ENCODE peak calls at places on chromosome 22, in four cellular contexts. B is ovary, V is tibial nerve, N is lower leg skin. R is an unnamed sample.

GRCh38 chr22:22767876-22768602 is 119.6 kb upstream of the IGLL5 start:
- DNase-seq in V (no peak), B (no peak), N (no peak), R (no peak)

GRCh38 chr22:41526802-41527799 is 17.2 kb downstream of the POLR3H start:
- DNase-seq in V (no peak), N (no peak), B (no peak), R (no peak)

GRCh38 chr22:32020117-32020516 is 22.9 kb upstream of the SLC5A1 start:
- DNase-seq in B (no peak), N (no peak), V (no peak), R (no peak)

GRCh38 chr22:25998118-25998775 is 171.0 kb upstream of the SEZ6L start:
- DNase-seq in B (no peak), V (no peak), N (no peak), R (no peak)

GRCh38 chr22:48358886-48359612 is 1468.6 kb downstream of the BRD1 start:
- DNase-seq in V (no peak), B (no peak), N (no peak), R (no peak)

GRCh38 chr22:45240137-45240809 is 421 bp downstream of the KIAA0930 start:
- DNase-seq in N (no peak), V (no peak), B (no peak), R (peak; percentile 45)

GRCh38 chr22:42928969-42929837 is 72.1 kb upstream of the ARFGAP3 start:
- DNase-seq in B (no peak), N (peak; percentile 83), V (peak; percentile 75), R (no peak)

GRCh38 chr22:48647606-48648515 is 1179.8 kb downstream of the BRD1 start:
- DNase-seq in V (no peak), B (no peak), N (no peak), R (no peak)

GRCh38 chr22:49481651-49482399 is 345.8 kb downstream of the BRD1 start:
- DNase-seq in V (no peak), N (no peak), B (no peak), R (peak; percentile 35)

GRCh38 chr22:25497269-25497668 is 67.2 kb upstream of the GRK3 start:
- DNase-seq in B (no peak), N (no peak), V (no peak), R (no peak)

GRCh38 chr22:33119044-33119443 is 60.9 kb upstream of the SYN3 start:
- DNase-seq in N (no peak), V (no peak), B (no peak), R (no peak)

GRCh38 chr22:47553436-47553835 is 791.0 kb downstream of the TBC1D22A start:
- DNase-seq in B (no peak), V (no peak), N (no peak), R (no peak)

DNA sequence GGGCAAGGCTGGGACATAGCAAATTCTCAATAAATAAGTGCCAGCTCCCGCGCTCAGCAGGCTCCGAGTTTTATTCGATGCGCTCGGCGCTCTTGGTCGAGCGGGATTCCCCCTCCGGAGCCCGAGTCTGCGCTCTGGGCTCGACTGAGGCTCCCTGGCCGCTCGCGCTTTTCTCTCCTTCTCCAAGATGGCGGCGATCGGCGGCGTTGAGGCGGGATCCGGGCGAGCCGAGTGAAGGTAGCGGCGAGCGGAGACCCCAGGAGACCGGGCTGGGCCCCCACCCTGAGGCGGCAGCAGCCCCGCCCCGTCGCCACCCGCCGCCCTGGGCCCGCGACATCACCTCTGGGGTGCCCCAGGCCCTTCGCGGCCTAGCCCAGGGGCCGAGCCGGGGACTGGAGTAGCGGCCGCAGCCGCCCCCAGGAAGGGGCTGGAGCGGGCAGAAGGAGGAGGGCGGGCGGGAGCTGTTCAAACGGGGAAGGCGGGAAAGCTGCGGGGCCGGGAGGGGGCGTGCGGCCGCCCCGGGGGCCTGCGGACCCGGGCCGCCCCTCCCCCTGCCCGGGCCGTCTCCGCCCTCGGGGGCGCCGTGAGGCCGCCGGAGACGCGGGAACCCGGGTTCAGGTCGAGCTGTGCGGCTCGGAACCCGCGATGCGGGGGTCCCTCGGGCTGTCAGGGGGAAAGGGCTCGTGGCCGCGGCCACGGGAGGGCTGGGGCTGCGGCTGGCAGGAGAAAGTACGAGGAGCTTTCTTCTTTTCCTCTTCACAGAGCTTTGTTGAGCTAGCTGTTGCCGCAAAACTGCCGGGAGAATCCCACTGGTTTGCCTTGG is at the start of gene HMGXB4:
- DNase-seq in N (peak; percentile 79), V (peak; percentile 70), B (peak; percentile 83), R (peak; percentile 72)
- TF ChIP-seq POLR2A in N (no peak), V (peak; percentile 22), B (no peak), R (peak; percentile 43)

DNA sequence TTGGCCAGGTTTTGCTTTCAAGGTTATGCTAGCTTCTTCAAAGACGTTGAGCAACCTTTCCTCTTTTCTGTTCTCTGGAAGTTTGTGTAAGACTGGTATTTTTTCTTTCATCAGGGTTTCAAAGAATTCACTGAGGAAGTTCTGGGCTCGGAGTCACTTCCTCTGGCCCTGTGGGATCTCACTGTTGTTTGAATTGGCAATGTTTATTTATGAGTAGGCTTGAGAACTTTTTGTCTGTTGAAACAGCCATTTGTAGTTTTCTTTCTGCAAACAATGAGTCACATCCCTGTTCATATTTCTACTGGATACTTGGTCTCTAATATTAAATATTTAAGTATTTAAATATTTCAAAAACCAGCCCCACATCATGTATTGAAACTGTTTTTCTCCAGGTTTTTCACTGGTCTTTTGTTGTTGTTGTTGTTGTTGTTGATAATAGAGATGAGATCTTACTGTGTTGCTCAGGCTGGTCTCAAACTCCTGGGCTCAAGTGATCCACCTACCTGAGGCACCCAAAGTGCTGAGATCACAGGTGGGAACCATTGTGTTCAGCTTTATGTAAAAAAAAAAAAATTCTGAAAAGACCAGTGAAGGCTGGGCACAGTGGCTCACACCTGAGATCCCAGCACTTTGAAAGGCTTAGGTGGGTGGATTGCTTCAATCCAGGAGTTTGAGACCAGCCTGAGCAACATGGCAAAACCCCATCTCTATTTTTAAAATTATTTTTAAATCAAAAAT is 26.9 kb downstream of the SUSD2 start:
- DNase-seq in V (peak; percentile 80), B (peak; percentile 36), N (peak; percentile 62), R (peak; percentile 42)
- TF ChIP-seq POLR2A in V (no peak), B (no peak), N (no peak), R (no peak)

GRCh38 chr22:50508897-50509296 is 873 bp downstream of the NCAPH2 start:
- DNase-seq in V (no peak), N (no peak), B (no peak), R (no peak)

GRCh38 chr22:50505776-50506610 is 1.5 kb downstream of the LMF2 start:
- DNase-seq in N (no peak), V (no peak), B (no peak), R (no peak)

GRCh38 chr22:50506611-50507420 is 686 bp downstream of the LMF2 start:
- DNase-seq in B (no peak), N (no peak), V (no peak), R (no peak)

GRCh38 chr22:50507421-50507990 is at the start of gene LMF2:
- DNase-seq in B (peak; percentile 91), V (peak; percentile 82), N (peak; percentile 89), R (peak; percentile 66)

DNA sequence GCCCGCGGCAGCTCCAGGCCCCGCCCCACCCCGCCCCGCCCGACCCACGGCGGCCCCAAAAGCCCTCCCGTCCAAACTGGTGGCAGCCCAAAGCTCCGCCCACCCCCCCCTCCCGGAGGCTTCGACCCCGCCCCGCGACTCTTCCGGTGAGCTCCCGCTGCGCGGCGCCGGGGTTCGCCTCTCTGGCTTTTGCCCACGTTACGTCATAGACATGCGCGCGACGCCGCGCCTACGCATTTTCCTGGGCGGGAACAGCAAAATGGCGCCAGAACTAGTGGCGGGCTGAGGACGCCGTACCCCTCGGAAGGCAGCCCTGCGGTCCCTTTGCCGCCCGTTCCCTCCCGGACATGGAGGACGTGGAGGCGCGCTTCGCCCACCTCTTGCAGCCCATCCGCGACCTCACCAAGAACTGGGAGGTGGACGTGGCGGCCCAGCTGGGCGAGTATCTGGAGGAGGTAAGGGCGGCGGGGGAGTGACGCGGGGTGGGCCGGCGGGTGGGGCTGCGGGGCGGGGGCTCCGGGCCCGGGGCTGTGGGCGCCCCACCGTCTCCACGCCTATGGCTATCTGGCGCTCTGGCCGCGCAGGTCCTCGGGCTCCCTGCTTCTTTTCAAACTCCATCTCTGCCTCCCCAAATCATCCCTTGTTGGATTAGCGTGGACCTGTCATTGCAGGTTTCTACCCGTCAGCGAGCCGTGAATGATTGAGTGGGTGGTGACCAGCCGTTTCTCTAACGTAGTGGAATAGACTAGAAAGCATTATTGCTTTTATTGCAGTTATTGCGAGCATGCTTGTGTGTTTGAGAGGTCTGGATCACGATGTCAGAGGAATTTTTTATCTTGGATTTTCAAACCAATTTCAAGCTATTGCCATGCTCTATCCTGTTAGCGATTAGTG is at the start of gene NCAPH2:
- DNase-seq in N (peak; percentile 95), B (peak; percentile 95), V (peak; percentile 92), R (peak; percentile 90)
- TF ChIP-seq POLR2A in N (no peak), B (peak; percentile 94), V (peak; percentile 84), R (peak; percentile 66)

GRCh38 chr22:28053871-28054621 is 135.0 kb upstream of the PITPNB start:
- DNase-seq in B (no peak), V (no peak), N (no peak), R (no peak)
- TF ChIP-seq POLR2A in B (no peak), V (no peak), N (no peak), R (no peak)

GRCh38 chr22:37186228-37186996 is 1.6 kb downstream of the C1QTNF6 start:
- DNase-seq in N (no peak), B (no peak), V (peak; percentile 46), R (peak; percentile 54)
- TF ChIP-seq POLR2A in N (no peak), B (no peak), V (no peak), R (no peak)

DNA sequence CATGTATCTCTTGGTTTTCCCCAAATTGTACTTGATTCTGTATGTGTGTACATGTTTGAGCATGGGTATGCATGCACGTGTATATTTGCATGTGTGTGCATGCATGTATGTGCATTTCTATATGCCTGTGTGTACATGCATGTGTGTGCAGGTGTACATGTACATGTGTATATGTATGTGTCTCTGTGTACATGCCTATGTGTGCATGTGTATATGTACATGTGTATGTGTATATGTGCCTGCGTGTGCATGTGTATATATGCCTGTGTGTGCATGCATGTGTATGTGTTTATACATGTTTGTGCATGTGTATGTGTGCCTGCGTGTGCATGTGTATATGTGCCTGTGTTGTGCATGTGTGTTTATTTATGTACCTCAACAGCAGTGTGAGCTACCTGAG is 5.3 kb upstream of the NCF4 start:
- DNase-seq in N (no peak), B (no peak), V (no peak), R (no peak)
- TF ChIP-seq POLR2A in N (no peak), B (no peak), V (no peak), R (no peak)

GRCh38 chr22:38569972-38570840 is at the start of gene DMC1:
- DNase-seq in N (peak; percentile 91), B (peak; percentile 98), V (peak; percentile 91), R (peak; percentile 68)
- TF ChIP-seq POLR2A in N (no peak), B (peak; percentile 47), V (peak; percentile 62), R (peak; percentile 28)

GRCh38 chr22:24009227-24010017 is 1.7 kb upstream of the CABIN1 start:
- DNase-seq in V (no peak), N (no peak), B (no peak), R (no peak)
- TF ChIP-seq POLR2A in V (no peak), N (no peak), B (no peak), R (no peak)

GRCh38 chr22:20858615-20859416 is at the start of the genes PI4KA and SNAP29:
- DNase-seq in B (peak; percentile 99), V (peak; percentile 99), N (peak; percentile 98), R (peak; percentile 93)
- TF ChIP-seq POLR2A in B (peak; percentile 86), V (peak; percentile 92), N (no peak), R (peak; percentile 47)

GRCh38 chr22:24402460-24403192 is 24.8 kb upstream of the ADORA2A start:
- DNase-seq in B (peak; percentile 58), V (peak; percentile 89), N (peak; percentile 87), R (peak; percentile 74)
- TF ChIP-seq POLR2A in B (no peak), V (no peak), N (no peak), R (no peak)